ENCODE peak calls at places on chromosome 3, in nine cellular contexts. D is GM13977; K is KBM-7; F is posterior cingulate gyrus; I is naive thymus-derived CD4-positive, alpha-beta T cell; X is anterior cingulate cortex; L is DND-41; Y is activated CD4-positive, CD25-positive, alpha-beta regulatory T cell; N is stimulated activated CD4-positive, alpha-beta T cell treated with anti-CD3 and anti-CD28 coated beads, Interleukin-2, amount 100 ng/mL, for 48 hours. M is an unnamed sample.

GRCh38 chr3:185959609-185960517 is 22.0 kb upstream of the TRA2B start:
- DNase-seq in Y (no peak), D (no peak), L (no peak), F (no peak), N (no peak), I (peak; percentile 38), X (no peak), K (peak; percentile 33), M (no peak)

GRCh38 chr3:113136071-113136470 is 75.3 kb upstream of the BOC start:
- DNase-seq in N (no peak), Y (no peak), L (no peak), D (no peak), K (peak; percentile 34), X (no peak), F (no peak), I (no peak), M (no peak)

GRCh38 chr3:14145670-14146380 is 21.0 kb downstream of the TMEM43 start:
- DNase-seq in F (no peak), Y (no peak), X (no peak), N (no peak), I (no peak), L (no peak), K (no peak), D (no peak), M (no peak)

GRCh38 chr3:177463863-177464262 is 266.6 kb upstream of the TBL1XR1 start:
- DNase-seq in Y (no peak), L (no peak), K (no peak), D (no peak), F (no peak), I (no peak), X (no peak), N (no peak), M (no peak)

GRCh38 chr3:127820871-127821853 is 1.2 kb downstream of the MGLL start:
- DNase-seq in X (no peak), F (peak; percentile 67), I (no peak), N (no peak), Y (no peak), D (peak; percentile 64), L (no peak), K (no peak), M (no peak)

GRCh38 chr3:106006001-106006400 is 137.2 kb upstream of the CBLB start:
- DNase-seq in F (no peak), K (no peak), X (no peak), D (no peak), N (no peak), I (no peak), Y (no peak), L (no peak), M (peak; percentile 99)

GRCh38 chr3:134104031-134104430 is 74.3 kb upstream of the SLCO2A1 start:
- DNase-seq in X (no peak), Y (no peak), K (no peak), F (no peak), N (no peak), I (no peak), L (no peak), D (no peak), M (no peak)

GRCh38 chr3:107370902-107371301 is 6.3 kb upstream of the CCDC54 start:
- DNase-seq in L (no peak), F (no peak), N (no peak), I (no peak), X (no peak), D (no peak), Y (no peak), K (no peak), M (no peak)

GRCh38 chr3:103082501-103082900 is 647.7 kb downstream of the ZPLD1 start:
- DNase-seq in K (no peak), N (no peak), I (no peak), L (no peak), Y (no peak), D (no peak), F (no peak), X (no peak), M (no peak)

GRCh38 chr3:170542704-170543103 is 43.2 kb downstream of the SLC7A14 start:
- DNase-seq in D (no peak), X (no peak), L (no peak), N (no peak), K (no peak), F (no peak), I (no peak), Y (no peak), M (no peak)

GRCh38 chr3:8532251-8532831 is 30.7 kb downstream of the LMCD1 start:
- DNase-seq in L (no peak), N (no peak), D (no peak), F (no peak), I (no peak), Y (no peak), K (no peak), X (no peak), M (peak; percentile 42)

GRCh38 chr3:158272071-158272470 is 162.2 kb downstream of the RSRC1 start:
- DNase-seq in I (no peak), Y (no peak), D (no peak), F (no peak), K (no peak), L (no peak), N (no peak), X (no peak), M (no peak)

GRCh38 chr3:127734754-127735473 is 62.2 kb downstream of the ABTB1 start:
- DNase-seq in N (no peak), L (no peak), D (no peak), K (peak; percentile 90), I (no peak), Y (no peak), X (no peak), F (no peak), M (peak; percentile 96)

GRCh38 chr3:143234521-143234920 is 115.0 kb downstream of the CHST2 start:
- DNase-seq in I (no peak), N (no peak), D (no peak), K (no peak), L (no peak), Y (no peak), X (no peak), F (no peak), M (no peak)

GRCh38 chr3:23594066-23594465 is 211.7 kb upstream of the UBE2E1 start:
- DNase-seq in F (no peak), K (no peak), I (no peak), D (no peak), L (no peak), N (no peak), Y (no peak), X (no peak), M (no peak)

GRCh38 chr3:64563776-64564175 is 124.0 kb downstream of the ADAMTS9 start:
- DNase-seq in I (no peak), X (no peak), L (no peak), F (no peak), K (no peak), Y (no peak), D (no peak), N (no peak), M (no peak)

GRCh38 chr3:177195242-177195940 is 1.9 kb downstream of the TBL1XR1 start:
- DNase-seq in I (no peak), N (no peak), D (no peak), K (peak; percentile 66), L (peak; percentile 46), F (no peak), X (no peak), Y (no peak), M (no peak)

GRCh38 chr3:64716110-64716509 is 28.3 kb upstream of the ADAMTS9 start:
- DNase-seq in N (no peak), K (no peak), Y (no peak), L (no peak), X (no peak), D (no peak), I (no peak), F (no peak), M (no peak)

GRCh38 chr3:193869221-193870201 is 266.4 kb upstream of the HES1 start:
- DNase-seq in K (peak; percentile 55), I (no peak), F (no peak), X (peak; percentile 24), L (peak; percentile 19), Y (no peak), D (no peak), N (no peak), M (peak; percentile 43)

GRCh38 chr3:174540081-174540480 is 319.1 kb upstream of the NAALADL2 start:
- DNase-seq in X (no peak), N (no peak), Y (no peak), K (no peak), I (no peak), L (no peak), F (no peak), D (no peak), M (no peak)

GRCh38 chr3:195790891-195791290 is 20.8 kb downstream of the MUC4 start:
- DNase-seq in D (no peak), Y (no peak), F (no peak), I (no peak), X (no peak), N (no peak), K (no peak), L (no peak), M (no peak)

GRCh38 chr3:16761576-16761975 is 123.2 kb upstream of the PLCL2 start:
- DNase-seq in I (no peak), F (no peak), L (no peak), N (no peak), D (no peak), Y (no peak), K (no peak), X (no peak), M (peak; percentile 50)

GRCh38 chr3:139930201-139930600 is 4.8 kb upstream of the CLSTN2 start:
- DNase-seq in I (no peak), K (no peak), N (no peak), L (no peak), X (no peak), Y (no peak), F (no peak), D (no peak), M (no peak)

GRCh38 chr3:34364345-34364744 is 565.9 kb downstream of the PDCD6IP start:
- DNase-seq in F (no peak), L (no peak), K (no peak), D (no peak), Y (no peak), I (no peak), X (no peak), N (no peak), M (no peak)

GRCh38 chr3:196463804-196464203 is 31.6 kb upstream of the UBXN7 start:
- DNase-seq in F (no peak), Y (no peak), D (no peak), L (no peak), I (no peak), X (no peak), K (no peak), N (no peak), M (no peak)

GRCh38 chr3:57545636-57546268 is 1.6 kb upstream of the DNAH12 start:
- DNase-seq in L (no peak), Y (no peak), D (no peak), N (no peak), F (no peak), I (no peak), K (no peak), X (peak; percentile 1), M (no peak)

GRCh38 chr3:180036678-180037455 is at the start of gene PEX5L:
- DNase-seq in Y (no peak), N (peak; percentile 22), K (peak; percentile 31), I (no peak), L (peak; percentile 88), D (peak; percentile 78), F (peak; percentile 92), X (peak; percentile 61), M (no peak)

GRCh38 chr3:99637381-99638111 is 848 bp upstream of the COL8A1 start:
- DNase-seq in F (no peak), D (no peak), K (peak; percentile 4), I (no peak), N (no peak), X (no peak), Y (no peak), L (no peak), M (peak; percentile 82)

GRCh38 chr3:112776836-112777235 is 69.8 kb downstream of the CD200R1L start:
- DNase-seq in L (no peak), F (no peak), X (no peak), I (no peak), N (no peak), K (no peak), Y (no peak), D (no peak), M (no peak)

GRCh38 chr3:159796744-159797143 is 191.9 kb upstream of the IL12A start:
- DNase-seq in L (no peak), K (no peak), X (no peak), F (no peak), Y (no peak), D (no peak), I (no peak), N (no peak), M (no peak)

GRCh38 chr3:58556761-58557181 is 19.8 kb upstream of the ACOX2 start:
- DNase-seq in D (no peak), L (no peak), X (no peak), N (no peak), Y (no peak), I (no peak), F (peak; percentile 84), K (no peak), M (no peak)